ENCODE peak calls at places on chromosomes 1 and 21, in seven cellular contexts. One of them, this sample, is unnamed.

GRCh38 chr1:200558866-200559459 is 61.6 kb downstream of the KIF14 start:
- DNase-seq in HCT116: peak; percentile 51
- DNase-seq in H1: no peak
- DNase-seq in endothelial cell of umbilical vein: peak; percentile 84
- DNase-seq in K562: peak; percentile 28
- DNase-seq in A549: peak; percentile 44
- DNase-seq in GM12878: no peak
- DNase-seq in this sample: peak; percentile 53

GRCh38 chr1:67429528-67430357 is 459 bp downstream of the SERBP1 start:
- DNase-seq in endothelial cell of umbilical vein: peak; percentile 48
- DNase-seq in GM12878: no peak
- DNase-seq in K562: peak; percentile 22
- DNase-seq in H1: no peak
- DNase-seq in A549: no peak
- DNase-seq in HCT116: no peak
- DNase-seq in this sample: peak; percentile 43

GRCh38 chr1:234400773-234401172 is 27.5 kb downstream of the COA6 start:
- DNase-seq in GM12878: peak; percentile 33
- DNase-seq in HCT116: no peak
- DNase-seq in endothelial cell of umbilical vein: peak; percentile 67
- DNase-seq in H1: no peak
- DNase-seq in A549: no peak
- DNase-seq in K562: no peak
- DNase-seq in this sample: no peak

GRCh38 chr1:15215116-15215515 is 31.9 kb upstream of the FHAD1 start:
- DNase-seq in K562: no peak
- DNase-seq in A549: no peak
- DNase-seq in endothelial cell of umbilical vein: no peak
- DNase-seq in HCT116: no peak
- DNase-seq in H1: no peak
- DNase-seq in GM12878: no peak
- DNase-seq in this sample: no peak

GRCh38 chr1:24551290-24551859 is 4.5 kb upstream of the NCMAP start:
- DNase-seq in A549: no peak
- DNase-seq in GM12878: no peak
- DNase-seq in HCT116: no peak
- DNase-seq in endothelial cell of umbilical vein: no peak
- DNase-seq in K562: no peak
- DNase-seq in H1: no peak
- DNase-seq in this sample: no peak

GRCh38 chr1:22750671-22751016 is 40.0 kb downstream of the EPHB2 start:
- DNase-seq in A549: peak; percentile 35
- DNase-seq in GM12878: no peak
- DNase-seq in H1: no peak
- DNase-seq in HCT116: no peak
- DNase-seq in K562: no peak
- DNase-seq in endothelial cell of umbilical vein: no peak
- DNase-seq in this sample: no peak

GRCh38 chr1:2381741-2382620 is 9.4 kb downstream of the MORN1 start:
- DNase-seq in K562: peak; percentile 93
- DNase-seq in GM12878: no peak
- DNase-seq in endothelial cell of umbilical vein: peak; percentile 65
- DNase-seq in A549: peak; percentile 89
- DNase-seq in HCT116: peak; percentile 28
- DNase-seq in H1: peak; percentile 88
- DNase-seq in this sample: peak; percentile 75

GRCh38 chr1:58324551-58324950 is 222.0 kb downstream of the OMA1 start:
- DNase-seq in endothelial cell of umbilical vein: no peak
- DNase-seq in HCT116: no peak
- DNase-seq in K562: no peak
- DNase-seq in H1: no peak
- DNase-seq in GM12878: no peak
- DNase-seq in A549: no peak
- DNase-seq in this sample: peak; percentile 16

GRCh38 chr1:69929278-69930057 is 275.9 kb downstream of the LRRC40 start:
- DNase-seq in endothelial cell of umbilical vein: no peak
- DNase-seq in H1: no peak
- DNase-seq in HCT116: no peak
- DNase-seq in GM12878: no peak
- DNase-seq in K562: no peak
- DNase-seq in A549: no peak
- DNase-seq in this sample: peak; percentile 13

GRCh38 chr21:27379381-27379780 is 412.5 kb upstream of the ADAMTS5 start:
- DNase-seq in endothelial cell of umbilical vein: no peak
- DNase-seq in GM12878: no peak
- DNase-seq in A549: no peak
- DNase-seq in HCT116: no peak
- DNase-seq in H1: no peak
- DNase-seq in K562: no peak
- DNase-seq in this sample: no peak

GRCh38 chr1:151347523-151348246 is 633 bp upstream of the RFX5 start:
- DNase-seq in HCT116: no peak
- DNase-seq in H1: no peak
- DNase-seq in GM12878: no peak
- DNase-seq in K562: no peak
- DNase-seq in endothelial cell of umbilical vein: no peak
- DNase-seq in A549: no peak
- DNase-seq in this sample: no peak

GRCh38 chr1:192609110-192610079 is 26.6 kb upstream of the RGS13 start:
- DNase-seq in A549: no peak
- DNase-seq in HCT116: no peak
- DNase-seq in GM12878: peak; percentile 96
- DNase-seq in H1: no peak
- DNase-seq in endothelial cell of umbilical vein: no peak
- DNase-seq in K562: no peak
- DNase-seq in this sample: peak; percentile 90

GRCh38 chr1:113872219-113872934 is 865 bp upstream of the PTPN22 start:
- DNase-seq in GM12878: no peak
- DNase-seq in endothelial cell of umbilical vein: peak; percentile 25
- DNase-seq in H1: no peak
- DNase-seq in HCT116: no peak
- DNase-seq in K562: no peak
- DNase-seq in A549: no peak
- DNase-seq in this sample: peak; percentile 78

GRCh38 chr1:75723989-75724471 is 479 bp upstream of the ACADM start:
- DNase-seq in A549: peak; percentile 60
- DNase-seq in GM12878: no peak
- DNase-seq in endothelial cell of umbilical vein: peak; percentile 77
- DNase-seq in K562: peak; percentile 92
- DNase-seq in HCT116: peak; percentile 49
- DNase-seq in H1: peak; percentile 85
- DNase-seq in this sample: peak; percentile 87

GRCh38 chr1:177305040-177306018 is 134.6 kb downstream of the BRINP2 start:
- DNase-seq in HCT116: no peak
- DNase-seq in H1: no peak
- DNase-seq in K562: no peak
- DNase-seq in A549: no peak
- DNase-seq in endothelial cell of umbilical vein: no peak
- DNase-seq in GM12878: no peak
- DNase-seq in this sample: no peak

GRCh38 chr21:29018540-29018939 is 609 bp downstream of the RWDD2B start:
- DNase-seq in A549: no peak
- DNase-seq in HCT116: no peak
- DNase-seq in GM12878: no peak
- DNase-seq in endothelial cell of umbilical vein: peak; percentile 15
- DNase-seq in H1: no peak
- DNase-seq in K562: peak; percentile 29
- DNase-seq in this sample: peak; percentile 19

GRCh38 chr1:245437401-245437800 is 282.6 kb downstream of the KIF26B start:
- DNase-seq in K562: no peak
- DNase-seq in HCT116: no peak
- DNase-seq in endothelial cell of umbilical vein: no peak
- DNase-seq in H1: no peak
- DNase-seq in GM12878: no peak
- DNase-seq in A549: no peak
- DNase-seq in this sample: no peak

GRCh38 chr1:205505791-205506190 is 1.3 kb downstream of the CDK18 start:
- DNase-seq in HCT116: no peak
- DNase-seq in H1: no peak
- DNase-seq in endothelial cell of umbilical vein: no peak
- DNase-seq in K562: no peak
- DNase-seq in GM12878: no peak
- DNase-seq in A549: no peak
- DNase-seq in this sample: no peak

GRCh38 chr1:30670195-30671060 is 53.0 kb downstream of the MATN1 start:
- DNase-seq in K562: no peak
- DNase-seq in endothelial cell of umbilical vein: no peak
- DNase-seq in GM12878: no peak
- DNase-seq in HCT116: no peak
- DNase-seq in A549: no peak
- DNase-seq in H1: no peak
- DNase-seq in this sample: no peak

GRCh38 chr1:100921110-100921706 is 25.3 kb downstream of the SLC30A7 start:
- DNase-seq in H1: no peak
- DNase-seq in GM12878: no peak
- DNase-seq in A549: peak; percentile 1
- DNase-seq in K562: peak; percentile 21
- DNase-seq in HCT116: peak; percentile 22
- DNase-seq in endothelial cell of umbilical vein: peak; percentile 81
- DNase-seq in this sample: peak; percentile 59

GRCh38 chr1:209416009-209416408 is 167.5 kb upstream of the CAMK1G start:
- DNase-seq in A549: no peak
- DNase-seq in GM12878: no peak
- DNase-seq in endothelial cell of umbilical vein: no peak
- DNase-seq in HCT116: no peak
- DNase-seq in K562: no peak
- DNase-seq in H1: no peak
- DNase-seq in this sample: no peak

GRCh38 chr1:226181996-226182714 is 4.4 kb downstream of the ACBD3 start:
- DNase-seq in H1: no peak
- DNase-seq in K562: peak; percentile 46
- DNase-seq in endothelial cell of umbilical vein: peak; percentile 46
- DNase-seq in GM12878: no peak
- DNase-seq in HCT116: peak; percentile 39
- DNase-seq in A549: peak; percentile 50
- DNase-seq in this sample: peak; percentile 83

GRCh38 chr1:86394416-86394815 is 1.7 kb downstream of the ODF2L start:
- DNase-seq in H1: no peak
- DNase-seq in endothelial cell of umbilical vein: peak; percentile 70
- DNase-seq in HCT116: no peak
- DNase-seq in GM12878: no peak
- DNase-seq in K562: no peak
- DNase-seq in A549: no peak
- DNase-seq in this sample: no peak

DNA sequence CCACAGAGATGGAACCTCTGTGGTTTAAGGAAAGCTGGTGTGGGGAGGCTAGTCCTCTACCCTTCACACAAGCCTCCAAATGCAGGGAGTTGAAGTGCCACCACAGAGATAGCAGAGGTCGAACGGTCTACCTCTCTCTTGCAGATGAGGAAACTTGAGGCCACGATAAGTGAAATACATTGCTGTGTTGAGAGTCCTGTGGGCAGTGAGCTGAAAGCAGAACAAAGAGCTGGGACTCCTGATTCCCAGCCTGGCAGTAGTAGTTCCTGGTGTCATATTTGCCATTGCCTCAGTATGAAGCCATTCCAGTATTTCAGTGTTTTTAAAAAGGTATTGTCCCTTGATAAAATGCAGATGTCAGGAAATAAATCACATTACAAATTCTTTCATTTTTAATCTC is 28.6 kb downstream of the AK4 start:
- DNase-seq in endothelial cell of umbilical vein: no peak
- DNase-seq in A549: no peak
- DNase-seq in H1: no peak
- DNase-seq in GM12878: no peak
- DNase-seq in K562: no peak
- DNase-seq in HCT116: no peak
- DNase-seq in this sample: no peak
- TF ChIP-seq CTCF in endothelial cell of umbilical vein: no peak
- TF ChIP-seq CTCF in A549: no peak
- TF ChIP-seq CTCF in H1: no peak
- TF ChIP-seq CTCF in GM12878: no peak
- TF ChIP-seq CTCF in K562: no peak
- TF ChIP-seq CTCF in HCT116: no peak
- TF ChIP-seq CTCF in this sample: no peak

GRCh38 chr1:171115280-171115897 is 24.7 kb downstream of the FMO3 start:
- DNase-seq in HCT116: no peak
- DNase-seq in A549: no peak
- DNase-seq in H1: no peak
- DNase-seq in endothelial cell of umbilical vein: no peak
- DNase-seq in GM12878: no peak
- DNase-seq in K562: no peak
- DNase-seq in this sample: peak; percentile 4
- TF ChIP-seq MAX in HCT116: no peak
- TF ChIP-seq MAX in A549: no peak
- TF ChIP-seq MAX in H1: no peak
- TF ChIP-seq MAX in endothelial cell of umbilical vein: no peak
- TF ChIP-seq MAX in GM12878: no peak
- TF ChIP-seq MAX in K562: no peak
- TF ChIP-seq MAX in this sample: no peak

DNA sequence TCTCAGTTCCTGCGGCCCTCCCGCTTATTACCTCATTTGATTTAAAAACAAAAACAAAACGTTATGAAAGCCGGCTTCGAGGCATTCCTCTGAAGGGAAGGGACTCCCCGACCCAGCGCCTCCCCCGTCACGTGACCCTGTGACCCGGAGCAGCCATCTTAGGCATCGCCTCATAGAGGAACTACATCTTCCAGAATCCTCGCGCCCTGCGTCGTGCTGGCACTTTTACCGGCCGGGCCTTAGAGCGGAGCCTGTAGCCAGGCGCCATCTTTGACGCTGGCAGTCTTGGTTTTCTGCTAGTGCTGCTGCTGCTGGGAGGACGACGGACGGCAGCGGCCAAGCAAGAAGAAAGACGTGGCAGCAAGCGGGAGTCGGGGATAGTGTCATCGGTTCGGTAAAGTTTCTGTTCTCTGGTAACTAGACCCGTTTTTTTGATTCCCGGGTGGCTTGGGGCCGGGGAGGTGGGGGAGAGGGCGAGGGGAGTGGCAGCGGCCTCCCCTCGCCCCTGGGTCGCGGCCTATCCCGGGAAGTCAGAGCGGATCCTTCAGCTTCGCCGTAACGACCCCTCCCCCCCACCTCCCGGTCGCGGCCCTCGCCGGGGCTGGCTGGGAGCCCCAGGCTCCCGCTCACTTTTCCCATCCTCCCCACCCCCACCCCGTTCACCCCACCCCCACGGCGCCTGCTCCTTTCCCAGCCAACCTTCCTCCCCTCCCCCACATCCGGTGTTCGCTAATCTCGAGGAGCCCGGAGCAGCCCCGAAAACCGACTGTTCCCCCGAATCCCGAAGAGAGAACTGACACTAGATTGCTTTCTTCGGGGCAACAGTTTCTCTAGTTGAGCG is at the start of the genes ZBED6 and ZC3H11A:
- DNase-seq in endothelial cell of umbilical vein: peak; percentile 98
- DNase-seq in K562: peak; percentile 97
- DNase-seq in GM12878: peak; percentile 92
- DNase-seq in HCT116: peak; percentile 95
- DNase-seq in A549: peak; percentile 98
- DNase-seq in H1: peak; percentile 98
- DNase-seq in this sample: peak; percentile 98
- TF ChIP-seq POLR2A in endothelial cell of umbilical vein: peak; percentile 55
- TF ChIP-seq POLR2A in K562: peak; percentile 92
- TF ChIP-seq POLR2A in GM12878: peak; percentile 74
- TF ChIP-seq POLR2A in HCT116: peak; percentile 68
- TF ChIP-seq POLR2A in A549: peak; percentile 52
- TF ChIP-seq POLR2A in H1: peak; percentile 69
- TF ChIP-seq POLR2A in this sample: peak; percentile 36

DNA sequence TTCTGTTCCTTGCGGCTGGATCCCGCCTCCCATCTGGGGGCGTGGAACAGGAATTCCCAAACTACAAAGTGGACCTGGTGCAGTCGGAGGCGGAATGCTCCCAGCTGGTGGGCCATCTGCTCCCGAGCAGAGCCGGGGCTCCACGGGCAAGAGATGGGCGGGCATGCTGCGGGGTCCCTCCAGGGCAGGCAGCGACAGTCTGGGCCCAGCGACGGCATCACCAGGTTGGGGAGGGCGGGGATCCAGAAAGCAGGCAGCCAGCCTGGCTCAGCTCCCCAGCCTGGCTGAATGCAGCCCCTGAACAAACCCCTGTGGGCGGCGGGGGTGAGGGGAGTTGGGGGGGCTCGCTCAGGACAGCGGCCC is 3.6 kb downstream of the MEGF6 start:
- DNase-seq in A549: no peak
- DNase-seq in HCT116: no peak
- DNase-seq in H1: no peak
- DNase-seq in K562: no peak
- DNase-seq in endothelial cell of umbilical vein: no peak
- DNase-seq in GM12878: no peak
- DNase-seq in this sample: no peak
- TF ChIP-seq CTCF in A549: no peak
- TF ChIP-seq CTCF in HCT116: no peak
- TF ChIP-seq CTCF in H1: no peak
- TF ChIP-seq CTCF in K562: no peak
- TF ChIP-seq CTCF in endothelial cell of umbilical vein: no peak
- TF ChIP-seq CTCF in GM12878: no peak
- TF ChIP-seq CTCF in this sample: no peak

This sample was measured in NB4.